ENCODE peak calls at places on chromosomes 6 and 20, in five cellular contexts. One of them, this sample, is unnamed.

GRCh38 chr20:10634683-10635411 is 39.0 kb downstream of the JAG1 start:
- DNase-seq in MCF 10A: peak
- DNase-seq in nephron progenitor cell: no peak
- DNase-seq in CD8-positive, alpha-beta T cell: no peak
- DNase-seq in fibroblast of lung: peak
- DNase-seq in this sample: no peak

GRCh38 chr6:27834879-27835549 is 77.2 kb downstream of the OR2B2 start:
- DNase-seq in MCF 10A: no peak
- DNase-seq in nephron progenitor cell: no peak
- DNase-seq in CD8-positive, alpha-beta T cell: no peak
- DNase-seq in fibroblast of lung: no peak
- DNase-seq in this sample: no peak

GRCh38 chr6:38806833-38807232 is 91.7 kb downstream of the DNAH8 start:
- DNase-seq in MCF 10A: no peak
- DNase-seq in nephron progenitor cell: no peak
- DNase-seq in CD8-positive, alpha-beta T cell: no peak
- DNase-seq in fibroblast of lung: no peak
- DNase-seq in this sample: no peak

GRCh38 chr6:111900731-111901130 is 27.5 kb upstream of the FYN start:
- DNase-seq in MCF 10A: no peak
- DNase-seq in nephron progenitor cell: no peak
- DNase-seq in CD8-positive, alpha-beta T cell: no peak
- DNase-seq in fibroblast of lung: no peak
- DNase-seq in this sample: no peak

GRCh38 chr6:158222066-158222465 is 53.9 kb downstream of the GTF2H5 start:
- DNase-seq in MCF 10A: no peak
- DNase-seq in nephron progenitor cell: no peak
- DNase-seq in CD8-positive, alpha-beta T cell: no peak
- DNase-seq in fibroblast of lung: no peak
- DNase-seq in this sample: no peak

GRCh38 chr6:170124836-170125235 is 166.0 kb downstream of the DLL1 start:
- DNase-seq in MCF 10A: peak
- DNase-seq in nephron progenitor cell: no peak
- DNase-seq in CD8-positive, alpha-beta T cell: no peak
- DNase-seq in fibroblast of lung: no peak
- DNase-seq in this sample: no peak

GRCh38 chr6:57324538-57324937 is 7.1 kb downstream of the PRIM2 start:
- DNase-seq in MCF 10A: no peak
- DNase-seq in nephron progenitor cell: no peak
- DNase-seq in CD8-positive, alpha-beta T cell: no peak
- DNase-seq in fibroblast of lung: peak
- DNase-seq in this sample: no peak

GRCh38 chr6:137084865-137085617 is 40.3 kb upstream of the IL20RA start:
- DNase-seq in MCF 10A: no peak
- DNase-seq in nephron progenitor cell: no peak
- DNase-seq in CD8-positive, alpha-beta T cell: no peak
- DNase-seq in fibroblast of lung: no peak
- DNase-seq in this sample: no peak

GRCh38 chr6:54775586-54775985 is 71.0 kb upstream of the FAM83B start:
- DNase-seq in MCF 10A: no peak
- DNase-seq in nephron progenitor cell: no peak
- DNase-seq in CD8-positive, alpha-beta T cell: no peak
- DNase-seq in fibroblast of lung: no peak
- DNase-seq in this sample: no peak

GRCh38 chr6:137451926-137452325 is 42.3 kb downstream of the OLIG3 start:
- DNase-seq in MCF 10A: no peak
- DNase-seq in nephron progenitor cell: no peak
- DNase-seq in CD8-positive, alpha-beta T cell: no peak
- DNase-seq in fibroblast of lung: peak
- DNase-seq in this sample: no peak

GRCh38 chr6:20906938-20907337 is 372.7 kb downstream of the CDKAL1 start:
- DNase-seq in MCF 10A: peak
- DNase-seq in nephron progenitor cell: no peak
- DNase-seq in CD8-positive, alpha-beta T cell: no peak
- DNase-seq in fibroblast of lung: peak
- DNase-seq in this sample: no peak

GRCh38 chr20:38434310-38434741 is 802 bp downstream of the SNHG17 start:
- DNase-seq in MCF 10A: no peak
- DNase-seq in nephron progenitor cell: peak
- DNase-seq in CD8-positive, alpha-beta T cell: no peak
- DNase-seq in fibroblast of lung: peak
- DNase-seq in this sample: no peak

GRCh38 chr6:16760536-16761468 is at the start of gene ATXN1:
- DNase-seq in MCF 10A: peak
- DNase-seq in nephron progenitor cell: peak
- DNase-seq in CD8-positive, alpha-beta T cell: peak
- DNase-seq in fibroblast of lung: no peak
- DNase-seq in this sample: no peak

GRCh38 chr6:31822038-31822821 is 5.3 kb upstream of the HSPA1B start:
- DNase-seq in MCF 10A: peak
- DNase-seq in nephron progenitor cell: peak
- DNase-seq in CD8-positive, alpha-beta T cell: peak
- DNase-seq in fibroblast of lung: peak
- DNase-seq in this sample: no peak

GRCh38 chr6:158070513-158070912 is 88.8 kb downstream of the SYNJ2 start:
- DNase-seq in MCF 10A: no peak
- DNase-seq in nephron progenitor cell: no peak
- DNase-seq in CD8-positive, alpha-beta T cell: no peak
- DNase-seq in fibroblast of lung: no peak
- DNase-seq in this sample: no peak

GRCh38 chr20:9966966-9967365 is 67.8 kb upstream of the ANKEF1 start:
- DNase-seq in MCF 10A: peak
- DNase-seq in nephron progenitor cell: no peak
- DNase-seq in CD8-positive, alpha-beta T cell: no peak
- DNase-seq in fibroblast of lung: no peak
- DNase-seq in this sample: no peak

GRCh38 chr20:1631309-1632227 is 11.8 kb upstream of the SIRPB1 start:
- DNase-seq in MCF 10A: peak
- DNase-seq in nephron progenitor cell: no peak
- DNase-seq in CD8-positive, alpha-beta T cell: no peak
- DNase-seq in fibroblast of lung: no peak
- DNase-seq in this sample: no peak

GRCh38 chr6:46491789-46492547 is 719 bp upstream of the RCAN2 start:
- DNase-seq in MCF 10A: peak
- DNase-seq in nephron progenitor cell: peak
- DNase-seq in CD8-positive, alpha-beta T cell: no peak
- DNase-seq in fibroblast of lung: peak
- DNase-seq in this sample: no peak

GRCh38 chr20:47204008-47204745 is 152.3 kb downstream of the ZMYND8 start:
- DNase-seq in MCF 10A: peak
- DNase-seq in nephron progenitor cell: no peak
- DNase-seq in CD8-positive, alpha-beta T cell: no peak
- DNase-seq in fibroblast of lung: peak
- DNase-seq in this sample: no peak

GRCh38 chr6:1002989-1003388 is 308.9 kb upstream of the FOXQ1 start:
- DNase-seq in MCF 10A: no peak
- DNase-seq in nephron progenitor cell: no peak
- DNase-seq in CD8-positive, alpha-beta T cell: no peak
- DNase-seq in fibroblast of lung: no peak
- DNase-seq in this sample: no peak

GRCh38 chr6:38632490-38632889 is 7.2 kb downstream of the BTBD9 start:
- DNase-seq in MCF 10A: peak
- DNase-seq in nephron progenitor cell: no peak
- DNase-seq in CD8-positive, alpha-beta T cell: no peak
- DNase-seq in fibroblast of lung: no peak
- DNase-seq in this sample: no peak

GRCh38 chr6:15929685-15930084 is 199.2 kb upstream of the MYLIP start:
- DNase-seq in MCF 10A: peak
- DNase-seq in nephron progenitor cell: no peak
- DNase-seq in CD8-positive, alpha-beta T cell: no peak
- DNase-seq in fibroblast of lung: no peak
- DNase-seq in this sample: no peak

GRCh38 chr6:115898246-115898645 is 162.4 kb downstream of the FRK start:
- DNase-seq in MCF 10A: no peak
- DNase-seq in nephron progenitor cell: no peak
- DNase-seq in CD8-positive, alpha-beta T cell: no peak
- DNase-seq in fibroblast of lung: peak
- DNase-seq in this sample: no peak

GRCh38 chr6:43668151-43669028 is 19.2 kb downstream of the MRPS18A start:
- DNase-seq in MCF 10A: peak
- DNase-seq in nephron progenitor cell: peak
- DNase-seq in CD8-positive, alpha-beta T cell: peak
- DNase-seq in fibroblast of lung: peak
- DNase-seq in this sample: no peak

GRCh38 chr20:7843613-7844012 is 96.6 kb downstream of the HAO1 start:
- DNase-seq in MCF 10A: peak
- DNase-seq in nephron progenitor cell: no peak
- DNase-seq in CD8-positive, alpha-beta T cell: no peak
- DNase-seq in fibroblast of lung: peak
- DNase-seq in this sample: no peak

GRCh38 chr6:90220273-90220672 is 76.4 kb downstream of the BACH2 start:
- DNase-seq in MCF 10A: no peak
- DNase-seq in nephron progenitor cell: no peak
- DNase-seq in CD8-positive, alpha-beta T cell: no peak
- DNase-seq in fibroblast of lung: no peak
- DNase-seq in this sample: no peak

GRCh38 chr6:90222008-90222407 is 74.6 kb downstream of the BACH2 start:
- DNase-seq in MCF 10A: no peak
- DNase-seq in nephron progenitor cell: no peak
- DNase-seq in CD8-positive, alpha-beta T cell: no peak
- DNase-seq in fibroblast of lung: no peak
- DNase-seq in this sample: no peak

GRCh38 chr6:90222724-90223198 is 73.9 kb downstream of the BACH2 start:
- DNase-seq in MCF 10A: peak
- DNase-seq in nephron progenitor cell: no peak
- DNase-seq in CD8-positive, alpha-beta T cell: no peak
- DNase-seq in fibroblast of lung: no peak
- DNase-seq in this sample: no peak

GRCh38 chr6:90219168-90219985 is 77.3 kb downstream of the BACH2 start:
- DNase-seq in MCF 10A: peak
- DNase-seq in nephron progenitor cell: peak
- DNase-seq in CD8-positive, alpha-beta T cell: no peak
- DNase-seq in fibroblast of lung: peak
- DNase-seq in this sample: no peak

GRCh38 chr6:90221403-90221802 is 75.2 kb downstream of the BACH2 start:
- DNase-seq in MCF 10A: no peak
- DNase-seq in nephron progenitor cell: no peak
- DNase-seq in CD8-positive, alpha-beta T cell: no peak
- DNase-seq in fibroblast of lung: no peak
- DNase-seq in this sample: no peak
- TF ChIP-seq CTCF in MCF 10A: no peak
- TF ChIP-seq CTCF in nephron progenitor cell: no peak
- TF ChIP-seq CTCF in CD8-positive, alpha-beta T cell: no peak
- TF ChIP-seq CTCF in fibroblast of lung: no peak
- TF ChIP-seq CTCF in this sample: no peak

DNA sequence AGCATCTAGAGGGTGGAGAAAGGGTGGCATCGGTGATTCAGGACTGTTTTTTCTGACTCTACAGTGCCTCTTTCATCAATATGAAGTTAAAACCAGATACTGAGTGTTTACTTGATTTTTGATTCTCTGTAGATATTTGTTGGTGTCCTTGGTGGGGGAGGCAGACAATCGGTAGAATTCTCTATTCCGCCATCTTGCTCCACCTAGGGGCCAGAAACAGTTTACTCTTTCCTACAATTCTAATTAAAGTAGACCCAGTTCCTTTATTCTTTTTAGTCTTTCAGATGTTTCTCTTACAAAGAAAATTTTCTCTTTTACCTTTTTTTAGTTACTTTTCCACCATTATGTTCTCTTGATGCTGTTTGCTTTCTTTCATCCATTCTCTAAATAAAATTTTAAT is 162.1 kb upstream of the RAB32 start:
- DNase-seq in MCF 10A: no peak
- DNase-seq in nephron progenitor cell: no peak
- DNase-seq in CD8-positive, alpha-beta T cell: no peak
- DNase-seq in fibroblast of lung: no peak
- DNase-seq in this sample: no peak
- TF ChIP-seq CTCF in MCF 10A: peak
- TF ChIP-seq CTCF in nephron progenitor cell: peak
- TF ChIP-seq CTCF in CD8-positive, alpha-beta T cell: no peak
- TF ChIP-seq CTCF in fibroblast of lung: no peak
- TF ChIP-seq CTCF in this sample: no peak

GRCh38 chr20:6384368-6384767 is 261.5 kb upstream of the FERMT1 start:
- DNase-seq in MCF 10A: no peak
- DNase-seq in nephron progenitor cell: no peak
- DNase-seq in CD8-positive, alpha-beta T cell: no peak
- DNase-seq in fibroblast of lung: no peak
- DNase-seq in this sample: no peak

GRCh38 chr20:6384956-6385355 is 262.1 kb upstream of the FERMT1 start:
- DNase-seq in MCF 10A: no peak
- DNase-seq in nephron progenitor cell: no peak
- DNase-seq in CD8-positive, alpha-beta T cell: no peak
- DNase-seq in fibroblast of lung: no peak
- DNase-seq in this sample: no peak

GRCh38 chr20:6381887-6382286 is 259.1 kb upstream of the FERMT1 start:
- DNase-seq in MCF 10A: peak
- DNase-seq in nephron progenitor cell: peak
- DNase-seq in CD8-positive, alpha-beta T cell: no peak
- DNase-seq in fibroblast of lung: peak
- DNase-seq in this sample: no peak
- TF ChIP-seq CTCF in MCF 10A: peak
- TF ChIP-seq CTCF in nephron progenitor cell: peak
- TF ChIP-seq CTCF in CD8-positive, alpha-beta T cell: no peak
- TF ChIP-seq CTCF in fibroblast of lung: no peak
- TF ChIP-seq CTCF in this sample: no peak

GRCh38 chr6:12039540-12040459 is 27.7 kb downstream of the HIVEP1 start:
- DNase-seq in MCF 10A: no peak
- DNase-seq in nephron progenitor cell: no peak
- DNase-seq in CD8-positive, alpha-beta T cell: no peak
- DNase-seq in fibroblast of lung: no peak
- DNase-seq in this sample: no peak
- TF ChIP-seq CTCF in MCF 10A: no peak
- TF ChIP-seq CTCF in nephron progenitor cell: no peak
- TF ChIP-seq CTCF in CD8-positive, alpha-beta T cell: no peak
- TF ChIP-seq CTCF in fibroblast of lung: no peak
- TF ChIP-seq CTCF in this sample: no peak

DNA sequence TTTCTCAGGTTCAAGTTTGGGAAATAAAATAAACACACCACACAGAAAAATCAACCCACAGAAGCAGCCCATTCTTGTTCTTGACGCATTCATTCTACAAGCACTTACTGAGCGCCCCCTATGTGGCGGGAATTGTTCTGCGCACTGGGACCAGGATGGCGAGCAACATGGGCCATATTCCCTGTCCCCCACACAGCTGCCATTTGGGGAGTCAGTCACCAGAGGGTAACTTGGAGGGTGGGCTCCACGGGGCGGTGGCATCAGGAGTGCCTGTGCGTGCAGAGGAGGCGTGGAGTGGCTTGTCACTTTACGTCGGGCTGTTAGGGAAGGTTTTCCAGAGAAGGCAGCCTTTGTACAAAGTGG is 185.0 kb upstream of the PDE10A start:
- DNase-seq in MCF 10A: no peak
- DNase-seq in nephron progenitor cell: no peak
- DNase-seq in CD8-positive, alpha-beta T cell: no peak
- DNase-seq in fibroblast of lung: no peak
- DNase-seq in this sample: no peak
- TF ChIP-seq CTCF in MCF 10A: no peak
- TF ChIP-seq CTCF in nephron progenitor cell: peak
- TF ChIP-seq CTCF in CD8-positive, alpha-beta T cell: no peak
- TF ChIP-seq CTCF in fibroblast of lung: no peak
- TF ChIP-seq CTCF in this sample: peak

DNA sequence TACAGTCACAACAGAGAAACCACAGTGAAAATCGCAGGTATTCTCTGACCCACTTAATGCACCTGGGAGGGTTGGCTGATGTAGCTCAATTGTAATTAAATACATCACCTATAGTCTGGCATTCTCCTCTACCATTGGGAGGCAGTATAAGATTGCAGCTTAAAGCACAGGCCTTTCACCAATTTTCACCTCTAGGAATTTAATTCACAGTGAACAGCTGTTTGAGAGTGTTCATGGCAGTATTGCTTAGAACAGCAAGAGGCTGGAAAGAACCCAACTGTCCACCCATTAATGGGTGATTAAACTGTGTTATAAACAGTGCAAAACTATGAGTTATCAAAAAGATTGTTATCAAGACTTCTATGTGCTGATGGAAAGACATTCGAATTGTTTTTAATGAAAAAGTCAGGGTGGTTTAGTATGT is 2.0 kb downstream of the EDEM2 start:
- DNase-seq in MCF 10A: peak
- DNase-seq in nephron progenitor cell: no peak
- DNase-seq in CD8-positive, alpha-beta T cell: peak
- DNase-seq in fibroblast of lung: peak
- DNase-seq in this sample: no peak
- TF ChIP-seq CTCF in MCF 10A: peak
- TF ChIP-seq CTCF in nephron progenitor cell: peak
- TF ChIP-seq CTCF in CD8-positive, alpha-beta T cell: peak
- TF ChIP-seq CTCF in fibroblast of lung: peak
- TF ChIP-seq CTCF in this sample: peak